ENCODE peak calls at places on chromosomes 7 and 10, in nine cellular contexts. G is activated CD8-positive, alpha-beta memory T cell treated with anti-CD3 and anti-CD28 coated beads, Interleukin-2, amount 50 U/mL, for 4 hours; P is hypothalamus; H is activated T-cell treated with anti-CD3 and anti-CD28 coated beads for 48 hours; C is NCI-H2171 treated with DMSO at 0.1 percent for 48 hours; F is stimulated activated CD8-positive, alpha-beta memory T cell treated with anti-CD3 and anti-CD28 coated beads, Interleukin-4, amount 100 ng/mL, for 4 hours; O is HuH-7.5; R is esophagus squamous epithelium; B is GF-D8. W is an unnamed sample.

GRCh38 chr7:156209087-156209486 is 396.8 kb upstream of the SHH start:
- DNase-seq in G (no peak), P (no peak), H (no peak), C (no peak), F (no peak), O (no peak), R (no peak), B (no peak), W (no peak)

GRCh38 chr10:120897343-120897742 is 46.2 kb downstream of the WDR11 start:
- DNase-seq in G (no peak), P (no peak), H (no peak), C (no peak), F (no peak), O (no peak), R (no peak), B (no peak), W (no peak)

GRCh38 chr7:122535086-122535485 is 163.8 kb downstream of the RNF133 start:
- DNase-seq in G (no peak), P (no peak), H (no peak), C (no peak), F (no peak), O (no peak), R (no peak), B (no peak), W (no peak)

GRCh38 chr10:8618834-8619233 is 564.3 kb downstream of the GATA3 start:
- DNase-seq in G (no peak), P (no peak), H (no peak), C (no peak), F (no peak), O (no peak), R (no peak), B (no peak), W (no peak)

GRCh38 chr10:102431452-102432124 is 786 bp downstream of the CUEDC2 start:
- DNase-seq in G (no peak), P (no peak), H (no peak), C (peak), F (no peak), O (no peak), R (no peak), B (no peak), W (peak)

GRCh38 chr10:125692932-125693847 is 10.2 kb upstream of the TEX36 start:
- DNase-seq in G (no peak), P (no peak), H (no peak), C (no peak), F (no peak), O (no peak), R (no peak), B (no peak), W (peak)

GRCh38 chr7:50153141-50153540 is 60.1 kb upstream of the ZPBP start:
- DNase-seq in G (no peak), P (no peak), H (no peak), C (no peak), F (no peak), O (no peak), R (no peak), B (no peak), W (no peak)

GRCh38 chr10:43082756-43083155 is 5.9 kb downstream of the RET start:
- DNase-seq in G (no peak), P (no peak), H (no peak), C (no peak), F (no peak), O (no peak), R (no peak), B (no peak), W (no peak)

GRCh38 chr7:100827330-100828226 is at the start of gene EPHB4:
- DNase-seq in G (no peak), P (no peak), H (no peak), C (peak), F (no peak), O (peak), R (no peak), B (no peak), W (peak)

GRCh38 chr10:56360967-56361841 is at the start of gene ZWINT:
- DNase-seq in G (peak), P (peak), H (peak), C (peak), F (peak), O (peak), R (peak), B (peak), W (peak)

GRCh38 chr7:128708235-128708634 is 30.9 kb upstream of the CALU start:
- DNase-seq in G (no peak), P (no peak), H (no peak), C (no peak), F (no peak), O (no peak), R (no peak), B (no peak), W (no peak)

GRCh38 chr10:56505555-56505954 is 144.5 kb upstream of the ZWINT start:
- DNase-seq in G (no peak), P (no peak), H (no peak), C (no peak), F (no peak), O (no peak), R (no peak), B (no peak), W (no peak)

GRCh38 chr7:40329601-40330153 is 194.9 kb downstream of the SUGCT start:
- DNase-seq in G (no peak), P (no peak), H (no peak), C (peak), F (no peak), O (peak), R (no peak), B (peak), W (peak)

GRCh38 chr7:135012229-135012628 is 25.9 kb downstream of the AGBL3 start:
- DNase-seq in G (no peak), P (no peak), H (no peak), C (no peak), F (no peak), O (no peak), R (no peak), B (no peak), W (no peak)

GRCh38 chr10:131142446-131143380 is 168.8 kb downstream of the TCERG1L start:
- DNase-seq in G (no peak), P (no peak), H (no peak), C (no peak), F (no peak), O (no peak), R (no peak), B (no peak), W (no peak)

GRCh38 chr7:70098133-70098561 is 499.9 kb downstream of the AUTS2 start:
- DNase-seq in G (no peak), P (no peak), H (no peak), C (no peak), F (no peak), O (no peak), R (no peak), B (no peak), W (no peak)

GRCh38 chr7:66267249-66267648 is 62.1 kb downstream of the TPST1 start:
- DNase-seq in G (no peak), P (no peak), H (no peak), C (no peak), F (no peak), O (no peak), R (no peak), B (no peak), W (peak)

GRCh38 chr10:24722676-24723385 is 856 bp downstream of the ARHGAP21 start:
- DNase-seq in G (peak), P (peak), H (peak), C (peak), F (no peak), O (peak), R (no peak), B (peak), W (peak)

GRCh38 chr10:104417629-104418292 is 64.1 kb downstream of the CFAP58 start:
- DNase-seq in G (no peak), P (no peak), H (no peak), C (no peak), F (no peak), O (no peak), R (no peak), B (peak), W (no peak)

GRCh38 chr10:102612964-102613275 is 31.4 kb upstream of the TRIM8 start:
- DNase-seq in G (peak), P (no peak), H (peak), C (no peak), F (no peak), O (no peak), R (no peak), B (no peak), W (no peak)

GRCh38 chr10:13816195-13816926 is 229.6 kb downstream of the PRPF18 start:
- DNase-seq in G (no peak), P (no peak), H (no peak), C (no peak), F (no peak), O (no peak), R (no peak), B (no peak), W (peak)

GRCh38 chr7:1899951-1900762 is 230.1 kb downstream of the ELFN1 start:
- DNase-seq in G (no peak), P (no peak), H (no peak), C (peak), F (no peak), O (no peak), R (no peak), B (no peak), W (no peak)

GRCh38 chr10:100470367-100470766 is 7.6 kb downstream of the WNT8B start:
- DNase-seq in G (no peak), P (no peak), H (no peak), C (no peak), F (no peak), O (no peak), R (no peak), B (no peak), W (no peak)

GRCh38 chr7:6294839-6295238 is 22.4 kb upstream of the CYTH3 start:
- DNase-seq in G (no peak), P (no peak), H (no peak), C (no peak), F (no peak), O (no peak), R (no peak), B (no peak), W (no peak)

GRCh38 chr10:51076442-51076841 is 2.2 kb downstream of the PRKG1 start:
- DNase-seq in G (no peak), P (no peak), H (no peak), C (no peak), F (no peak), O (no peak), R (no peak), B (no peak), W (no peak)

GRCh38 chr10:49184642-49185111 is 3.5 kb downstream of the TMEM273 start:
- DNase-seq in G (no peak), P (no peak), H (no peak), C (no peak), F (no peak), O (no peak), R (no peak), B (peak), W (no peak)

GRCh38 chr7:124171068-124171467 is 138.2 kb upstream of the TMEM229A start:
- DNase-seq in G (no peak), P (no peak), H (no peak), C (no peak), F (no peak), O (no peak), R (no peak), B (no peak), W (no peak)

GRCh38 chr7:50723888-50724287 is 58.8 kb downstream of the GRB10 start:
- DNase-seq in G (no peak), P (no peak), H (no peak), C (no peak), F (no peak), O (no peak), R (no peak), B (peak), W (no peak)

GRCh38 chr7:105638942-105639495 is 57.7 kb upstream of the EFCAB10 start:
- DNase-seq in G (no peak), P (no peak), H (no peak), C (peak), F (no peak), O (no peak), R (no peak), B (no peak), W (no peak)

GRCh38 chr7:156665101-156665500 is 24.5 kb downstream of the RNF32 start:
- DNase-seq in G (no peak), P (no peak), H (no peak), C (no peak), F (no peak), O (no peak), R (no peak), B (no peak), W (no peak)

GRCh38 chr7:119623427-119623826 is 649.5 kb upstream of the KCND2 start:
- DNase-seq in G (no peak), P (no peak), H (no peak), C (no peak), F (no peak), O (no peak), R (no peak), B (no peak), W (no peak)

GRCh38 chr7:159177270-159178036 is 32.8 kb upstream of the VIPR2 start:
- DNase-seq in G (no peak), P (no peak), H (no peak), C (no peak), F (no peak), O (no peak), R (no peak), B (no peak), W (no peak)

GRCh38 chr7:134513169-134513752 is 14.1 kb upstream of the AKR1B10 start:
- DNase-seq in G (peak), P (no peak), H (peak), C (peak), F (no peak), O (peak), R (no peak), B (no peak), W (peak)